ENCODE peak calls at places on chromosomes 11 and 22, in ten cellular contexts. L, G, T, U, W, J, K, N, D and F are unnamed samples.

GRCh38 chr22:41857160-41857859 is 24.4 kb downstream of the SREBF2 start:
- DNase-seq in G (peak; percentile 86), D (peak; percentile 33), T (no peak), N (peak; percentile 70), K (peak; percentile 15), L (no peak), J (peak; percentile 85), U (peak; percentile 38), W (no peak), F (peak; percentile 70)

GRCh38 chr11:110833033-110833484 is 120.8 kb upstream of the ARHGAP20 start:
- DNase-seq in T (no peak), J (peak; percentile 83), U (no peak), L (no peak), G (no peak), D (peak; percentile 29), N (no peak), K (no peak), W (no peak), F (no peak)

GRCh38 chr22:41021655-41022454 is 70.5 kb upstream of the EP300 start:
- DNase-seq in D (peak; percentile 77), K (peak; percentile 39), N (peak; percentile 58), G (peak; percentile 90), J (peak; percentile 81), U (peak; percentile 36), T (peak; percentile 37), W (peak; percentile 25), L (peak; percentile 93), F (peak; percentile 43)

GRCh38 chr11:109236696-109237095 is 185.3 kb upstream of the C11orf87 start:
- DNase-seq in N (no peak), W (no peak), K (no peak), D (peak; percentile 44), T (no peak), U (no peak), G (no peak), J (peak; percentile 55), L (no peak), F (no peak)

GRCh38 chr11:42462558-42463310 is 849.1 kb upstream of the API5 start:
- DNase-seq in J (peak; percentile 2), U (no peak), K (no peak), W (no peak), N (no peak), T (no peak), L (no peak), G (no peak), D (peak; percentile 17), F (no peak)

GRCh38 chr22:33400891-33401290 is 342.7 kb upstream of the SYN3 start:
- DNase-seq in U (no peak), K (no peak), W (no peak), G (no peak), N (no peak), D (no peak), T (peak; percentile 3), L (no peak), J (no peak), F (no peak)

GRCh38 chr11:13354335-13354734 is 76.7 kb downstream of the BMAL1 start:
- DNase-seq in K (no peak), N (peak; percentile 28), L (no peak), J (peak; percentile 30), T (no peak), D (peak; percentile 33), W (no peak), U (no peak), G (peak; percentile 67), F (peak; percentile 17)

GRCh38 chr11:69638941-69639681 is 1.8 kb upstream of the CCND1 start:
- DNase-seq in K (peak; percentile 72), G (peak; percentile 97), U (peak; percentile 90), N (peak; percentile 91), D (peak; percentile 91), W (peak; percentile 93), T (peak; percentile 77), L (peak; percentile 96), J (peak; percentile 99), F (peak; percentile 90)

GRCh38 chr11:2752923-2753322 is 53.1 kb upstream of the KCNQ1OT1 start:
- DNase-seq in U (no peak), N (no peak), D (no peak), L (peak; percentile 29), G (no peak), W (no peak), T (no peak), K (no peak), J (no peak), F (no peak)